ENCODE peak calls at places on chromosomes 1 and 21, in seven cellular contexts. Y is dorsolateral prefrontal cortex, T is sigmoid colon, X is fibroblast of villous mesenchyme, R is GM13977, C is GM12865, M is AG04450. U is an unnamed sample.

GRCh38 chr1:167650266-167651160 is 20.5 kb downstream of the RCSD1 start:
- DNase-seq in Y (no peak), T (no peak), X (no peak), R (no peak), C (peak), M (no peak), U (peak)

GRCh38 chr1:8078176-8078671 is 52.1 kb upstream of the ERRFI1 start:
- DNase-seq in Y (no peak), T (no peak), X (peak), R (no peak), C (no peak), M (no peak), U (no peak)

GRCh38 chr1:24926596-24927249 is 3.4 kb downstream of the RUNX3 start:
- DNase-seq in Y (no peak), T (peak), X (peak), R (no peak), C (peak), M (no peak), U (no peak)

GRCh38 chr21:25960423-25960822 is 210.1 kb downstream of the APP start:
- DNase-seq in Y (no peak), T (no peak), X (peak), R (no peak), C (no peak), M (no peak), U (no peak)

GRCh38 chr21:16116798-16117197 is 387.0 kb downstream of the USP25 start:
- DNase-seq in Y (no peak), T (no peak), X (peak), R (no peak), C (no peak), M (no peak), U (no peak)

GRCh38 chr1:8464987-8465386 is 147.1 kb downstream of the SLC45A1 start:
- DNase-seq in Y (no peak), T (no peak), X (peak), R (no peak), C (no peak), M (no peak), U (no peak)

GRCh38 chr1:62685431-62685859 is 2.7 kb downstream of the DOCK7 start:
- DNase-seq in Y (no peak), T (no peak), X (peak), R (no peak), C (no peak), M (no peak), U (no peak)

GRCh38 chr1:24294228-24294672 is 24.9 kb upstream of the GRHL3 start:
- DNase-seq in Y (no peak), T (peak), X (peak), R (no peak), C (no peak), M (peak), U (no peak)

GRCh38 chr21:43315244-43316137 is 111.4 kb downstream of the SIK1 start:
- DNase-seq in Y (no peak), T (no peak), X (peak), R (no peak), C (no peak), M (no peak), U (no peak)

GRCh38 chr1:202593845-202594244 is 116.4 kb downstream of the SYT2 start:
- DNase-seq in Y (no peak), T (no peak), X (no peak), R (no peak), C (no peak), M (no peak), U (no peak)

GRCh38 chr1:53919675-53920066 is 25.7 kb downstream of the DIO1 start:
- DNase-seq in Y (no peak), T (no peak), X (no peak), R (no peak), C (no peak), M (no peak), U (no peak)

GRCh38 chr1:208234721-208235120 is 9.5 kb downstream of the PLXNA2 start:
- DNase-seq in Y (no peak), T (no peak), X (no peak), R (no peak), C (no peak), M (no peak), U (no peak)

GRCh38 chr21:42353623-42354022 is 2.8 kb upstream of the TFF2 start:
- DNase-seq in Y (no peak), T (no peak), X (no peak), R (no peak), C (no peak), M (no peak), U (no peak)

GRCh38 chr1:214549604-214550338 is 1.6 kb downstream of the PTPN14 start:
- DNase-seq in Y (no peak), T (no peak), X (peak), R (no peak), C (no peak), M (no peak), U (no peak)

GRCh38 chr21:31397939-31398338 is 53.9 kb upstream of the TIAM1 start:
- DNase-seq in Y (no peak), T (no peak), X (no peak), R (no peak), C (no peak), M (no peak), U (no peak)

GRCh38 chr21:31203371-31204054 is 140.5 kb downstream of the TIAM1 start:
- DNase-seq in Y (no peak), T (no peak), X (no peak), R (no peak), C (no peak), M (no peak), U (no peak)

GRCh38 chr1:201486158-201486557 is 17.2 kb upstream of the PHLDA3 start:
- DNase-seq in Y (no peak), T (no peak), X (peak), R (no peak), C (no peak), M (no peak), U (no peak)

GRCh38 chr1:223504741-223505140 is 111.5 kb downstream of the CCDC185 start:
- DNase-seq in Y (peak), T (no peak), X (peak), R (no peak), C (no peak), M (peak), U (no peak)

GRCh38 chr1:29732438-29732837 is 496.1 kb downstream of the PTPRU start:
- DNase-seq in Y (no peak), T (no peak), X (no peak), R (no peak), C (no peak), M (no peak), U (no peak)

GRCh38 chr1:172898866-172899265 is 151.9 kb downstream of the TNFSF18 start:
- DNase-seq in Y (no peak), T (no peak), X (no peak), R (no peak), C (no peak), M (no peak), U (no peak)

GRCh38 chr1:86155061-86155806 is 1.3 kb downstream of the COL24A1 start:
- DNase-seq in Y (no peak), T (peak), X (no peak), R (peak), C (peak), M (no peak), U (peak)

GRCh38 chr1:152786077-152786476 is at the start of gene LCE1E:
- DNase-seq in Y (no peak), T (no peak), X (no peak), R (no peak), C (peak), M (no peak), U (no peak)

GRCh38 chr1:22275626-22276395 is 132.9 kb upstream of the WNT4 start:
- DNase-seq in Y (peak), T (no peak), X (peak), R (peak), C (peak), M (peak), U (peak)

GRCh38 chr1:160874935-160875334 is 10.0 kb downstream of the ITLN1 start:
- DNase-seq in Y (no peak), T (no peak), X (no peak), R (no peak), C (no peak), M (no peak), U (no peak)

GRCh38 chr21:43809346-43809799 is 20.0 kb downstream of the RRP1 start:
- DNase-seq in Y (no peak), T (no peak), X (no peak), R (no peak), C (no peak), M (no peak), U (no peak)

GRCh38 chr21:41847066-41847804 is 31.9 kb downstream of the PRDM15 start:
- DNase-seq in Y (no peak), T (peak), X (peak), R (no peak), C (no peak), M (no peak), U (no peak)

GRCh38 chr1:118075116-118075515 is 109.9 kb downstream of the SPAG17 start:
- DNase-seq in Y (no peak), T (no peak), X (no peak), R (no peak), C (no peak), M (no peak), U (no peak)

GRCh38 chr1:159188375-159188788 is 16.3 kb upstream of the ACKR1 start:
- DNase-seq in Y (no peak), T (peak), X (peak), R (peak), C (peak), M (no peak), U (peak)

GRCh38 chr1:56202743-56203142 is 376.6 kb downstream of the PLPP3 start:
- DNase-seq in Y (no peak), T (no peak), X (peak), R (no peak), C (peak), M (no peak), U (no peak)

GRCh38 chr1:204872262-204872881 is 1.7 kb downstream of the NFASC start:
- DNase-seq in Y (no peak), T (peak), X (no peak), R (no peak), C (no peak), M (no peak), U (no peak)

GRCh38 chr1:47187226-47187925 is 2.5 kb downstream of the PDZK1IP1 start:
- DNase-seq in Y (no peak), T (no peak), X (no peak), R (no peak), C (no peak), M (no peak), U (no peak)

GRCh38 chr1:246351726-246352125 is 155.4 kb downstream of the SMYD3 start:
- DNase-seq in Y (no peak), T (no peak), X (peak), R (no peak), C (no peak), M (no peak), U (no peak)

GRCh38 chr1:246350745-246351144 is 156.3 kb downstream of the SMYD3 start:
- DNase-seq in Y (no peak), T (no peak), X (peak), R (no peak), C (no peak), M (no peak), U (no peak)

GRCh38 chr1:246355421-246356230 is 151.5 kb downstream of the SMYD3 start:
- DNase-seq in Y (no peak), T (no peak), X (no peak), R (no peak), C (no peak), M (no peak), U (no peak)
- TF ChIP-seq CTCF in Y (no peak), T (no peak), X (no peak), R (no peak), C (no peak), M (no peak), U (no peak)

DNA sequence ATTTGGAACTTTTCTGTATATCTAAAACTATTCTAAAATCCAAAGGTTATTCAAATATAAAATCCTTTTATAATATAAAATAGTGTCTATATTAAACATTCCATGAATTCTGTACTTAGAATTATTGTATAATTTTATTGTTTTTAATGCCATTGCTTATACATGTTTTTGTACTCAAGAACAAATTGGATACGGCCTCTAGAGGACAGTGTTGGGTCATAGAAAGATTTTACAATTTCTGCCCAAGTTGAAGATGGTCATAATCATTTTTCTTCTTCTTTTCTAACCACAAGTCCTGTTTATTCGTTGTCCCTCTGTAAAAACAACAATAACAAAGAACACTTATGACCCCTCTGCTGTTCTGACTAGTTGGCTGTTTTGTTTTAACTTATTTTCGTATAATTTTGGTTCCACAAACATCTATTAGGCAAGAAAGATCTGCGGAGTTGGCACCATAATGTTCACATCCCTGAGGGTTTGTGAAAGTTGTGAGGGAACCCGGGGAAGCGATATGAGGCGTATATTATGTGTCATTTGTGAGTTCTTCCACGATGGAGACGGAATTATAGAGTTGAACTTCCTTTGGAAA is 75.7 kb upstream of the KIF26B start:
- DNase-seq in Y (no peak), T (no peak), X (peak), R (no peak), C (peak), M (no peak), U (no peak)
- TF ChIP-seq CTCF in Y (peak), T (no peak), X (peak), R (peak), C (peak), M (peak), U (peak)

GRCh38 chr1:1264868-1265272 is 8.8 kb downstream of the UBE2J2 start:
- DNase-seq in Y (no peak), T (no peak), X (peak), R (no peak), C (no peak), M (peak), U (no peak)
- TF ChIP-seq CTCF in Y (no peak), T (no peak), X (peak), R (no peak), C (no peak), M (peak), U (no peak)

GRCh38 chr21:36773995-36774394 is 75.1 kb downstream of the SIM2 start:
- DNase-seq in Y (no peak), T (no peak), X (no peak), R (no peak), C (no peak), M (no peak), U (no peak)
- TF ChIP-seq CTCF in Y (no peak), T (no peak), X (no peak), R (no peak), C (no peak), M (no peak), U (no peak)